ENCODE peak calls at places on chromosomes 12 and 14, in five cellular contexts. One of them, this sample, is unnamed.

GRCh38 chr12:75814856-75815754 is 216.5 kb downstream of the PHLDA1 start:
- ATAC-seq in lung: peak
- ATAC-seq in body of pancreas: peak
- ATAC-seq in naive thymus-derived CD8-positive, alpha-beta T cell: no peak
- ATAC-seq in CD8-positive, alpha-beta T cell: peak
- ATAC-seq in this sample: peak

GRCh38 chr14:99322731-99323599 is 51.0 kb upstream of the BCL11B start:
- ATAC-seq in naive thymus-derived CD8-positive, alpha-beta T cell: no peak
- ATAC-seq in lung: no peak
- ATAC-seq in body of pancreas: no peak
- ATAC-seq in CD8-positive, alpha-beta T cell: no peak
- ATAC-seq in this sample: no peak

GRCh38 chr12:109770104-109770860 is 56.7 kb downstream of the FAM222A start:
- ATAC-seq in lung: no peak
- ATAC-seq in CD8-positive, alpha-beta T cell: no peak
- ATAC-seq in body of pancreas: no peak
- ATAC-seq in naive thymus-derived CD8-positive, alpha-beta T cell: no peak
- ATAC-seq in this sample: no peak

GRCh38 chr14:74427651-74428050 is 1.6 kb upstream of the SYNDIG1L start:
- ATAC-seq in lung: no peak
- ATAC-seq in CD8-positive, alpha-beta T cell: no peak
- ATAC-seq in body of pancreas: no peak
- ATAC-seq in naive thymus-derived CD8-positive, alpha-beta T cell: no peak
- ATAC-seq in this sample: no peak

GRCh38 chr12:77893918-77894317 is 63.2 kb downstream of the NAV3 start:
- ATAC-seq in body of pancreas: peak
- ATAC-seq in lung: no peak
- ATAC-seq in CD8-positive, alpha-beta T cell: no peak
- ATAC-seq in naive thymus-derived CD8-positive, alpha-beta T cell: no peak
- ATAC-seq in this sample: no peak

GRCh38 chr12:51926718-51927117 is 19.4 kb downstream of the ACVRL1 start:
- ATAC-seq in CD8-positive, alpha-beta T cell: peak
- ATAC-seq in body of pancreas: no peak
- ATAC-seq in naive thymus-derived CD8-positive, alpha-beta T cell: peak
- ATAC-seq in lung: no peak
- ATAC-seq in this sample: no peak

GRCh38 chr14:56170877-56171422 is 52.7 kb downstream of the PELI2 start:
- ATAC-seq in naive thymus-derived CD8-positive, alpha-beta T cell: no peak
- ATAC-seq in lung: no peak
- ATAC-seq in body of pancreas: peak
- ATAC-seq in CD8-positive, alpha-beta T cell: no peak
- ATAC-seq in this sample: no peak

GRCh38 chr14:71498151-71498734 is 434.0 kb upstream of the RGS6 start:
- ATAC-seq in naive thymus-derived CD8-positive, alpha-beta T cell: no peak
- ATAC-seq in body of pancreas: no peak
- ATAC-seq in lung: no peak
- ATAC-seq in CD8-positive, alpha-beta T cell: no peak
- ATAC-seq in this sample: peak

GRCh38 chr14:59688224-59689170 is 111.9 kb upstream of the CCDC175 start:
- ATAC-seq in lung: peak
- ATAC-seq in naive thymus-derived CD8-positive, alpha-beta T cell: no peak
- ATAC-seq in CD8-positive, alpha-beta T cell: no peak
- ATAC-seq in body of pancreas: no peak
- ATAC-seq in this sample: peak

GRCh38 chr12:130500835-130501330 is 163.2 kb downstream of the PIWIL1 start:
- ATAC-seq in CD8-positive, alpha-beta T cell: no peak
- ATAC-seq in lung: no peak
- ATAC-seq in body of pancreas: no peak
- ATAC-seq in naive thymus-derived CD8-positive, alpha-beta T cell: no peak
- ATAC-seq in this sample: no peak

GRCh38 chr12:110012137-110012536 is 12.9 kb downstream of the ANKRD13A start:
- ATAC-seq in naive thymus-derived CD8-positive, alpha-beta T cell: no peak
- ATAC-seq in body of pancreas: no peak
- ATAC-seq in CD8-positive, alpha-beta T cell: peak
- ATAC-seq in lung: peak
- ATAC-seq in this sample: peak

GRCh38 chr14:44372807-44373497 is 134.1 kb downstream of the FSCB start:
- ATAC-seq in lung: no peak
- ATAC-seq in CD8-positive, alpha-beta T cell: no peak
- ATAC-seq in naive thymus-derived CD8-positive, alpha-beta T cell: no peak
- ATAC-seq in body of pancreas: no peak
- ATAC-seq in this sample: no peak

GRCh38 chr12:19196959-19197630 is 67.6 kb downstream of the PLEKHA5 start:
- ATAC-seq in CD8-positive, alpha-beta T cell: no peak
- ATAC-seq in body of pancreas: no peak
- ATAC-seq in lung: no peak
- ATAC-seq in naive thymus-derived CD8-positive, alpha-beta T cell: no peak
- ATAC-seq in this sample: peak

GRCh38 chr12:65948320-65949008 is 124.2 kb downstream of the HMGA2 start:
- ATAC-seq in naive thymus-derived CD8-positive, alpha-beta T cell: no peak
- ATAC-seq in CD8-positive, alpha-beta T cell: no peak
- ATAC-seq in body of pancreas: peak
- ATAC-seq in lung: peak
- ATAC-seq in this sample: no peak

GRCh38 chr12:123075591-123076171 is 75.2 kb downstream of the PITPNM2 start:
- ATAC-seq in body of pancreas: no peak
- ATAC-seq in CD8-positive, alpha-beta T cell: peak
- ATAC-seq in lung: peak
- ATAC-seq in naive thymus-derived CD8-positive, alpha-beta T cell: peak
- ATAC-seq in this sample: peak

GRCh38 chr12:66017736-66018135 is 112.8 kb downstream of the LLPH start:
- ATAC-seq in lung: no peak
- ATAC-seq in CD8-positive, alpha-beta T cell: no peak
- ATAC-seq in naive thymus-derived CD8-positive, alpha-beta T cell: no peak
- ATAC-seq in body of pancreas: no peak
- ATAC-seq in this sample: no peak

GRCh38 chr12:56286044-56286830 is 13.9 kb downstream of the CS start:
- ATAC-seq in CD8-positive, alpha-beta T cell: no peak
- ATAC-seq in body of pancreas: peak
- ATAC-seq in naive thymus-derived CD8-positive, alpha-beta T cell: no peak
- ATAC-seq in lung: no peak
- ATAC-seq in this sample: no peak

GRCh38 chr12:127677537-127678131 is 589.3 kb upstream of the TMEM132C start:
- ATAC-seq in body of pancreas: no peak
- ATAC-seq in lung: no peak
- ATAC-seq in CD8-positive, alpha-beta T cell: no peak
- ATAC-seq in naive thymus-derived CD8-positive, alpha-beta T cell: peak
- ATAC-seq in this sample: peak

GRCh38 chr14:70045296-70045695 is 143.5 kb downstream of the SLC8A3 start:
- ATAC-seq in lung: no peak
- ATAC-seq in CD8-positive, alpha-beta T cell: no peak
- ATAC-seq in naive thymus-derived CD8-positive, alpha-beta T cell: no peak
- ATAC-seq in body of pancreas: no peak
- ATAC-seq in this sample: no peak

GRCh38 chr12:114123108-114123507 is 157.0 kb upstream of the RBM19 start:
- ATAC-seq in body of pancreas: no peak
- ATAC-seq in CD8-positive, alpha-beta T cell: no peak
- ATAC-seq in naive thymus-derived CD8-positive, alpha-beta T cell: no peak
- ATAC-seq in lung: no peak
- ATAC-seq in this sample: no peak

GRCh38 chr14:53180272-53181221 is 27.4 kb upstream of the DDHD1 start:
- ATAC-seq in body of pancreas: no peak
- ATAC-seq in naive thymus-derived CD8-positive, alpha-beta T cell: peak
- ATAC-seq in lung: no peak
- ATAC-seq in CD8-positive, alpha-beta T cell: peak
- ATAC-seq in this sample: peak

GRCh38 chr12:53748072-53748840 is 3.5 kb downstream of the CISTR start:
- ATAC-seq in naive thymus-derived CD8-positive, alpha-beta T cell: no peak
- ATAC-seq in body of pancreas: no peak
- ATAC-seq in lung: no peak
- ATAC-seq in CD8-positive, alpha-beta T cell: no peak
- ATAC-seq in this sample: no peak

GRCh38 chr14:100708349-100709217 is 18.1 kb upstream of the DLK1 start:
- ATAC-seq in body of pancreas: peak
- ATAC-seq in lung: peak
- ATAC-seq in CD8-positive, alpha-beta T cell: no peak
- ATAC-seq in naive thymus-derived CD8-positive, alpha-beta T cell: no peak
- ATAC-seq in this sample: peak